ENCODE peak calls at places on chromosomes 11 and 22, in four cellular contexts. C is fibroblast of mammary gland, O is nephron progenitor cell, W is natural killer cell. K is an unnamed sample.

GRCh38 chr22:26259510-26259909 is 90.2 kb downstream of the SEZ6L start:
- DNase-seq in C (peak; percentile 2), O (peak; percentile 77), W (no peak), K (peak; percentile 16)

GRCh38 chr11:9232482-9232881 is 32.7 kb downstream of the DENND5A start:
- DNase-seq in C (no peak), O (no peak), W (no peak), K (no peak)

GRCh38 chr11:47572715-47573255 is 6.0 kb downstream of the KBTBD4 start:
- DNase-seq in C (peak; percentile 57), O (no peak), W (no peak), K (no peak)

GRCh38 chr11:61949169-61950034 is 749 bp upstream of the BEST1 start:
- DNase-seq in C (peak; percentile 91), O (peak; percentile 40), W (no peak), K (peak; percentile 98)

GRCh38 chr11:29093416-29093815 is 923.4 kb downstream of the KCNA4 start:
- DNase-seq in C (no peak), O (no peak), W (no peak), K (peak; percentile 70)

GRCh38 chr11:394034-394857 is at the start of gene PKP3:
- DNase-seq in C (peak; percentile 72), O (no peak), W (no peak), K (peak; percentile 26)

GRCh38 chr11:127063191-127063590 is 62.6 kb upstream of the KIRREL3 start:
- DNase-seq in C (no peak), O (no peak), W (no peak), K (peak; percentile 49)

GRCh38 chr22:36871669-36872081 is 10.9 kb downstream of the NCF4 start:
- DNase-seq in C (no peak), O (no peak), W (no peak), K (no peak)

GRCh38 chr11:68354181-68354872 is 41.9 kb downstream of the LRP5 start:
- DNase-seq in C (peak; percentile 88), O (no peak), W (no peak), K (peak; percentile 99)

GRCh38 chr22:31945971-31946680 is 1.8 kb downstream of the YWHAH start:
- DNase-seq in C (no peak), O (no peak), W (no peak), K (no peak)

GRCh38 chr11:3222941-3223905 is 4.6 kb upstream of the MRGPRG start:
- DNase-seq in C (no peak), O (no peak), W (no peak), K (no peak)

GRCh38 chr11:64852804-64853520 is 8.5 kb upstream of the CDC42BPG start:
- DNase-seq in C (no peak), O (no peak), W (no peak), K (no peak)

DNA sequence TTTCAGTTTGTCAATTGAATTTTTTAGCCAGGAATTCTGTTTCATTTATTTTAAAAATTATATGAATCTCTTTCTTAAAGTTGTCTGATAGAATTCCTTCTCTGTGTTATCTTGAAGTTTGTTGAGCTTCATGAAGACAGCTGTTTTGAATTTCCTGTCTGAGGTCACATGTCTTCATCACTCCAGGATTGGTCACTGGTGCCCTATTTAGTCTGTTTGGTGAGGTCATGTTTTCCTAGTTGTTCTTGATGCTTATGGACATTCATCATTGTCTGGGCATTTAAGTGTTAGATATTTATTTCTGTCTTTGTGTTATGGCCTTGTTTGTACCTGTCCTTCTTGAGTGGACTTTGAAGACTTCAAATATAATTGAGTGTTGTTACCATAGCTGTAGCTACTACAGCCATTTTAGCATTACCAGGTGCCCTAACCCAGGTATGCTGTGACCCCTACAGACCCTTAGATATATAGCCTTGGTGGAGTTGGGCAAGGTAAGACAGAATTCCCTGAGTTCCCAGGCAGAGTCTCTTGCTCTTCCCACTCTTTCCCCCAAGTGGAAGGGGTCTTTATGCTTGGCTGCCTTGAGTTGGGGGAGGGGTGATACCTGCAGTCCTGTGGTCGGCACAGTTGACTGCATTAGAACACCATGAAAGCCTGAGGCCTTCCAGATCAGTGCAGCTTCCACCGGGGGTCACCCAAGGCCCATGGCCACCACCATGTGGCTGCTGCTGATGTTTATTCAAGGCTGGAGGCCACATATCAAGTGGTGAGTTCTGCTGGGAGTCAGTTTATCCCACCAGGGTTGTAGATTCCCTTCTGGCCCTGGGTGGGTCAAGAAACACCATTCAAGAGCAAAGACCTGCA is 229.6 kb downstream of the DYNC2H1 start:
- DNase-seq in C (peak; percentile 77), O (peak; percentile 6), W (no peak), K (peak; percentile 44)
- TF ChIP-seq CTCF in C (peak; percentile 19), O (no peak), W (no peak), K (peak; percentile 18)

GRCh38 chr22:20448630-20449029 is 11.0 kb upstream of the SCARF2 start:
- DNase-seq in C (no peak), O (no peak), W (no peak), K (no peak)

GRCh38 chr22:20451920-20452319 is 14.3 kb upstream of the SCARF2 start:
- DNase-seq in C (no peak), O (no peak), W (no peak), K (no peak)

GRCh38 chr22:20453222-20453621 is 15.6 kb upstream of the SCARF2 start:
- DNase-seq in C (no peak), O (no peak), W (no peak), K (no peak)

GRCh38 chr22:20449819-20450550 is 12.4 kb upstream of the SCARF2 start:
- DNase-seq in C (no peak), O (no peak), W (no peak), K (no peak)

DNA sequence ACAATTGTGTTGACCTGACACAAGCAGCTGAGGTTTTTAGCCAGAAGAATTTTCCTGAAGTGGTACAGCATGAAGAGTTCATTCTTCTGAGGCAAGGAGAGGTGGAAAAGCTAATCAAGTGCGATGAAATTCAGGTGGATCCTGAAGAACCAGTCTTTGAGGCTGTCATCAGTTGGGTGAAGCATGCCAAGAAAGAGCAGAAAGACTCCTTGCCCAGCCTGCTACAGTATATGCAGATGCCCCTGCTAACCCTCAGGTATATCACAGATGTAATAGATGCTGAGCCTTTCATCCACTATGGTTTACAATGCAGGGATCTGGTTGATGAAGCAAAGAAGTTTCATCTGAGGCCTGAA is 12.9 kb upstream of the SCARF2 start:
- DNase-seq in C (no peak), O (no peak), W (no peak), K (no peak)
- TF ChIP-seq CTCF in C (no peak), O (no peak), W (no peak), K (no peak)

GRCh38 chr11:72609045-72609444 is 65.2 kb downstream of the PDE2A start:
- DNase-seq in C (peak; percentile 38), O (no peak), W (no peak), K (peak; percentile 35)
- TF ChIP-seq CTCF in C (peak; percentile 61), O (peak; percentile 41), W (peak; percentile 66), K (peak; percentile 61)

GRCh38 chr22:37929390-37929789 is 23.3 kb downstream of the MICALL1 start:
- DNase-seq in C (no peak), O (no peak), W (no peak), K (no peak)
- TF ChIP-seq CTCF in C (no peak), O (no peak), W (no peak), K (no peak)

GRCh38 chr11:27124514-27125264 is 84.1 kb downstream of the BBOX1 start:
- DNase-seq in C (peak; percentile 63), O (no peak), W (no peak), K (peak; percentile 59)
- TF ChIP-seq CTCF in C (peak; percentile 46), O (no peak), W (no peak), K (peak; percentile 60)

GRCh38 chr11:84144531-84144930 is 858.4 kb upstream of the CCDC90B start:
- DNase-seq in C (no peak), O (no peak), W (no peak), K (no peak)

GRCh38 chr11:84142411-84142810 is 856.2 kb upstream of the CCDC90B start:
- DNase-seq in C (no peak), O (no peak), W (no peak), K (no peak)

DNA sequence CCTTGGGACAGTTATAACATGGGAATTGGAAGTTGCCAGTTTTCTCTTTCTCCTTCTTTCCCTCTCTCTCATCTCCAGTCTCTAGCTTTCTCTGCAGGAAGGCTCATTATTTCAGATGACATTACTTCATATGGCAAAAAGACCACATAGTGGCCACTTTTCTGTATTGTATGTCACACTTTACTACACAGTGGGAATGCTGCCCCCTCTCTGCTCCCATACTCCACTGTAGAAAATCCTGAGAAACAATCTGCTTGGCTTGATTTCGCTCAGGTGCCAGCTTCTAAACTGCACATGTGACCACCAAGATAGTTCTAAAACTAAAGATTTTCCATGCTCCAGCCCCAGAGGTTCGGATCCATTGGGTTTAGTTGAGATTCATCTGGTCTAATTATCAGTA is 860.7 kb upstream of the CCDC90B start:
- DNase-seq in C (no peak), O (no peak), W (no peak), K (no peak)
- TF ChIP-seq CTCF in C (no peak), O (no peak), W (no peak), K (no peak)